ENCODE peak calls at places on chromosome 16, in four cellular contexts. K is prostate gland, C is tibial nerve, P is stomach. Q is an unnamed sample.

GRCh38 chr16:85019659-85020245 is 7.8 kb upstream of the KIAA0513 start:
- DNase-seq in K (peak), C (no peak), P (peak), Q (no peak)

GRCh38 chr16:23967018-23967417 is 131.2 kb downstream of the PRKCB start:
- DNase-seq in K (no peak), C (no peak), P (no peak), Q (no peak)

GRCh38 chr16:25111403-25112166 is at the start of gene LCMT1:
- DNase-seq in K (peak), C (peak), P (peak), Q (peak)

GRCh38 chr16:25037221-25037620 is 22.1 kb upstream of the ARHGAP17 start:
- DNase-seq in K (no peak), C (no peak), P (no peak), Q (no peak)

GRCh38 chr16:60041671-60042070 is 1307.6 kb upstream of the GOT2 start:
- DNase-seq in K (no peak), C (no peak), P (no peak), Q (no peak)

GRCh38 chr16:19709381-19710136 is 8.5 kb downstream of the KNOP1 start:
- DNase-seq in K (no peak), C (no peak), P (no peak), Q (no peak)

GRCh38 chr16:70432800-70433455 is 6.0 kb downstream of the ST3GAL2 start:
- DNase-seq in K (no peak), C (no peak), P (no peak), Q (no peak)

GRCh38 chr16:80664226-80664625 is 123.4 kb downstream of the DYNLRB2 start:
- DNase-seq in K (no peak), C (no peak), P (no peak), Q (no peak)

GRCh38 chr16:8957509-8958157 is 6.1 kb downstream of the USP7 start:
- DNase-seq in K (no peak), C (no peak), P (no peak), Q (no peak)

GRCh38 chr16:86510465-86511261 is at the start of gene FOXF1:
- DNase-seq in K (no peak), C (no peak), P (no peak), Q (no peak)

GRCh38 chr16:86512860-86513470 is 2.6 kb downstream of the FOXF1 start:
- DNase-seq in K (no peak), C (no peak), P (no peak), Q (no peak)

GRCh38 chr16:86513471-86514277 is 3.3 kb downstream of the FOXF1 start:
- DNase-seq in K (no peak), C (no peak), P (no peak), Q (no peak)

GRCh38 chr16:86511317-86512161 is 1.2 kb downstream of the FOXF1 start:
- DNase-seq in K (no peak), C (no peak), P (no peak), Q (no peak)

DNA sequence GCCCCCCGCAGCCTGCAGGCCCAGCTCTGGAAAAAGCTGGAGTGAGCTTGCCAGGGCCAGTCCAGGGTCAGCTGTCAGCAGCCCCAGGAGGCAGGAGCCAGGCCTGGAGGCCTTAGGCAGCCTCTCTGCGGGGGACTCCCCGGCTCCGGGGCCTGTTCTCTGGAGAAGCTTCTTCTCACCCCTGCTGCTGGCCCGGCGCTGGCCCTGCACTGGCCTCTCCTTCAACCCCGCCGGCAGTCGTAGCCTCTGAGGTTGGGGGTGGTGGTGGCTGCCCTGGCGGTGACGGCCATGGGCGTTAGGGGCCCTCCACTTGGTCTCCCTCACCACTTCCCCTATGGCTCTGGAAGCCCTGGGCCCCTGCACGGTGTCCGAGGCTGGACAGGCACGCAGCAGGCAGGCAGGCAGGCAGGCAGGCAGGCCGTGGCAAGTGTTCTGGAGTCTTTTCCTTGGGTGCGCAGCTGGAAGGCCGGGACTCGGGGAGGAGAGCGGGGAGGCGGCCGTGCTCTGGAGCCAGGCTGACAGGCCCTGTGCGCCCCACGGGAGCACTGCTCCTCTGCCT is 2.1 kb downstream of the FOXF1 start:
- DNase-seq in K (no peak), C (no peak), P (no peak), Q (no peak)
- TF ChIP-seq POLR2A in K (no peak), C (no peak), P (no peak), Q (no peak)

DNA sequence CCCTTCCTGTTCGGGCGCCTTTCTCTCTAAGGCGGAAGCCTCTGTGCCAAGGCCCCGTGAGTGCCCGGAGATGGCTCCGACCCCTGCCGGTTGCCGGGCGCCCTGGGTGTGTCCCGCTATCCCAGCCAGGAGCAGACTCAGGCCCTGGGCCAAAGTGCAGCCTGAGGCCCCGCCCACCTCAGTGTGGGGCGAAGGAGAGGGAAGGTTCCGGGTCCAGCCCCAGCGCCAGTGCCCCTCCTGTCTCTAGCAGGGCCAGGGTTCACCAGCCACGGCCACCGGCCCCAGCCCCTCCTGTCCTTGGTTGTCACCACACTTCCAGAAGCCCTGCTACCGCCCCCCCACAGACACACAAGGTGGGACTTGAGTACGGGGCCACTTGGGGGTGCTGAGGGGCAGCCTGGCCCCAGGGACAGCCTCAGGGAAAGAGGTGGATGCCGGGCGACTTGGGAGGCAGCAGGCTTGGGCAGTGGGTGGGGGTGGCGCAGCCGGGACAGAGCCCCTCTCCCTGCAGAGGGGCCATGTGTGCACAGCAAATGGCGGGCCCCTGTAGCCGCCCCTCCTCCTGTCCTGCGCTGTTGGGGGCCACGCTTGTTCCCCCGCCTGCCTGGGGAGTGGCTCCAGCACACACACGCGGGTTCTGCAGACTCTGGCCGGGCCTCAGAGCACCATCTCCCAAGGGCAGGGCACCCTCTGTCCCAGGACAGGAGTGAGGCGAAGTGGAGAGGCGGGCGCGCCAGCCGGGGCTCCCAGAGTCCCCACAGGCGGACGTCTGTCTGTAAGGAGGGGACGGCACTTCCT is 6.0 kb downstream of the C1QTNF8 start:
- DNase-seq in K (peak), C (no peak), P (peak), Q (no peak)
- TF ChIP-seq POLR2A in K (no peak), C (no peak), P (no peak), Q (no peak)

GRCh38 chr16:31530405-31530804 is 2.7 kb downstream of the AHSP start:
- DNase-seq in K (no peak), C (no peak), P (no peak), Q (no peak)
- TF ChIP-seq POLR2A in K (no peak), C (no peak), P (no peak), Q (no peak)

GRCh38 chr16:1770328-1771071 is 843 bp downstream of the NME3 start:
- DNase-seq in K (peak), C (peak), P (peak), Q (peak)

GRCh38 chr16:1771072-1771863 is at the start of gene NME3:
- DNase-seq in K (peak), C (peak), P (peak), Q (peak)

GRCh38 chr16:1768061-1768766 is 3.1 kb downstream of the NME3 start:
- DNase-seq in K (no peak), C (no peak), P (no peak), Q (no peak)

GRCh38 chr16:1768767-1769401 is 2.5 kb downstream of the NME3 start:
- DNase-seq in K (no peak), C (no peak), P (no peak), Q (no peak)

GRCh38 chr16:1769402-1770300 is 1.7 kb downstream of the NME3 start:
- DNase-seq in K (no peak), C (no peak), P (no peak), Q (no peak)
- TF ChIP-seq POLR2A in K (no peak), C (no peak), P (no peak), Q (no peak)

DNA sequence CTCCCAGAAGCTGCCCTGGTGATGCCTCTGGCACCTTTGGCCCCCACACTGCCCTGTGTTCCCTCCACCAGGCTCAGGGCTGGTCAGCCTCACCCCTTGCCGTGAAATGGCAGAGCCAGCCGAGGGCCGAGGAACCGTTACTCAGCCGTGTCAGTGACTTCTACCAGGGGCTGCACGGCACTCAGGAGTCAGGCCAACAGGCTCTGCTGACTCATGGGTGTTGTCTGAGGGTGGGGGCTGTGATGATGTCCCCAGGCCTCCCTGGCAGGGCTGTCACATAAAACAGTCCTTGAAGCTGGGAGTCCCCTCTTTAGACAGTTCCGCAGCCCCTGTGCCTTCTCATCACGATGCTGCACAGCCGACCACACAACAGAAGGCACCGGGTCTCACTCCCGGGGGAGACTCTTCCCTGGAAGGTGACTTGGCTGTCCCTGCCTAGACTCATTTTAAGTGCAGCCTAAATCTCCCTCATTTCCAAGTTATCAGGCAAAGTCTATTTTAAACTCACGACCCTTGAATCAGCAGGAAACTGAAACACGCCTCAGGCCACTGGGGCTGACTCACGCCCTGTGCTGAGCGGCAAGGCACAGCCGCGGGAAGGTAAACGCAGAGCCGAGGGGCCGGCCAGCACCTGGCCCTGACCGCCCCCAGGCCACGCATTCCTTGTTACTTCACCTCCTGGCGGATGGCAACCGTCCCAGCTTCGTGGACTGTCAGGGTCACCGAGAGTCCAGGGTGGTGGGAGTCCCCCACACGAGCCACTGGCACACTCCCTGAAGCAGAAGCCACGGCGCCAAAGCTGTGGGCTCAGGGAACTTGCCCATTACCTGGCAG is 102.6 kb downstream of the ZNF778 start:
- DNase-seq in K (no peak), C (no peak), P (peak), Q (peak)
- TF ChIP-seq POLR2A in K (no peak), C (no peak), P (no peak), Q (no peak)